ENCODE peak calls at places on chromosomes 2 and 18, in nine cellular contexts. P is IMR-90, X is transverse colon, B is GM23248, M is pancreas, J is K562, V is mesendoderm, E is adrenal gland, I is tibial artery. G is an unnamed sample. For H3K27me3 and H3K4me1, the result is how much of the 10 kb centered on the place peaks cover.

GRCh38 chr2:204727368-204727767 is 182.1 kb downstream of the PARD3B start:
- DNase-seq in X (no peak), M (no peak), V (no peak), J (no peak), I (no peak), E (no peak), P (no peak), B (no peak), G (no peak)

GRCh38 chr18:57121542-57122112 is 25.3 kb upstream of the BOD1L2 start:
- DNase-seq in I (no peak), V (peak), P (no peak), J (no peak), B (no peak), M (no peak), E (no peak), X (no peak), G (no peak)

GRCh38 chr2:230796280-230796862 is 68.4 kb upstream of the ITM2C start:
- DNase-seq in I (no peak), X (no peak), P (peak), V (peak), B (peak), J (no peak), E (no peak), M (no peak), G (no peak)

GRCh38 chr2:96533292-96534073 is 3.1 kb upstream of the ARID5A start:
- DNase-seq in X (peak), V (no peak), B (peak), E (peak), P (peak), M (no peak), J (no peak), I (peak), G (no peak)

GRCh38 chr2:241794250-241794823 is 14.7 kb upstream of the NEU4 start:
- DNase-seq in M (no peak), I (no peak), P (no peak), B (no peak), E (no peak), V (no peak), X (peak), J (no peak), G (no peak)

GRCh38 chr2:24461685-24462084 is 29.4 kb upstream of the NCOA1 start:
- DNase-seq in E (no peak), P (no peak), X (no peak), V (no peak), J (peak), M (no peak), I (no peak), B (no peak), G (no peak)

GRCh38 chr2:172097557-172098131 is 5.1 kb downstream of the DLX2 start:
- DNase-seq in X (no peak), V (peak), I (no peak), J (peak), B (peak), M (no peak), P (no peak), E (peak), G (no peak)

GRCh38 chr2:194060269-194060668 is 1596.8 kb upstream of the SLC39A10 start:
- DNase-seq in J (no peak), X (no peak), P (no peak), B (no peak), V (no peak), I (no peak), M (no peak), E (no peak), G (no peak)

GRCh38 chr18:70459251-70459650 is 170.4 kb downstream of the SOCS6 start:
- DNase-seq in M (no peak), X (no peak), P (no peak), B (no peak), E (no peak), V (no peak), I (no peak), J (no peak), G (no peak)

GRCh38 chr2:112712903-112713584 is 7.8 kb upstream of the NT5DC4 start:
- DNase-seq in I (no peak), E (peak), X (no peak), M (no peak), B (peak), P (peak), V (no peak), J (peak), G (peak)

GRCh38 chr2:47162780-47163179 is 7.7 kb upstream of the STPG4 start:
- DNase-seq in B (no peak), I (no peak), E (no peak), M (no peak), J (no peak), X (no peak), P (no peak), V (no peak), G (no peak)

GRCh38 chr2:126534508-126534907 is 121.5 kb upstream of the GYPC start:
- DNase-seq in I (no peak), J (no peak), M (no peak), X (no peak), P (no peak), V (no peak), B (no peak), E (no peak), G (no peak)

GRCh38 chr2:157334335-157334734 is 8.7 kb upstream of the ERMN start:
- DNase-seq in V (no peak), I (no peak), J (no peak), B (no peak), X (no peak), M (no peak), P (no peak), E (no peak), G (no peak)

GRCh38 chr2:62774555-62775366 is 69.2 kb downstream of the EHBP1 start:
- DNase-seq in P (peak), E (peak), X (no peak), I (no peak), J (peak), V (peak), B (peak), M (no peak), G (no peak)

GRCh38 chr2:148524519-148524919 is 120.0 kb upstream of the EPC2 start:
- DNase-seq in P (no peak), E (no peak), V (no peak), M (no peak), I (no peak), X (no peak), J (no peak), B (no peak), G (peak)

GRCh38 chr2:229531594-229531993 is 182.8 kb downstream of the DNER start:
- DNase-seq in J (no peak), P (no peak), B (no peak), E (no peak), I (no peak), V (no peak), M (no peak), X (no peak), G (no peak)

GRCh38 chr2:157325786-157326185 is at the start of gene ERMN:
- DNase-seq in V (peak), B (no peak), X (no peak), J (no peak), E (no peak), M (no peak), P (no peak), I (no peak), G (no peak)

GRCh38 chr2:178700922-178701342 is 106.3 kb downstream of the TTN start:
- DNase-seq in X (no peak), E (no peak), I (no peak), V (peak), P (peak), M (no peak), J (peak), B (peak), G (no peak)

GRCh38 chr2:18244840-18245239 is 315.6 kb downstream of the RDH14 start:
- DNase-seq in V (peak), E (no peak), I (no peak), J (no peak), X (no peak), B (no peak), M (no peak), P (no peak), G (no peak)

GRCh38 chr2:120845281-120845680 is 109.6 kb downstream of the GLI2 start:
- DNase-seq in X (no peak), J (no peak), E (no peak), V (no peak), M (no peak), I (peak), B (peak), P (peak), G (no peak)

GRCh38 chr2:237053066-237053465 is 32.6 kb upstream of the COPS8 start:
- DNase-seq in J (no peak), V (peak), P (no peak), E (no peak), B (no peak), I (no peak), M (no peak), X (no peak), G (no peak)

GRCh38 chr2:164992818-164993217 is 37.5 kb upstream of the SLC38A11 start:
- DNase-seq in X (peak), E (peak), V (peak), B (peak), P (peak), I (peak), M (peak), J (peak), G (no peak)

GRCh38 chr2:127362971-127363370 is 24.8 kb downstream of the MAP3K2 start:
- DNase-seq in I (no peak), E (no peak), B (peak), X (no peak), P (peak), V (no peak), M (no peak), J (no peak), G (no peak)

GRCh38 chr2:75041791-75042231 is 83.4 kb downstream of the POLE4 start:
- DNase-seq in X (no peak), P (peak), J (no peak), M (no peak), B (no peak), V (no peak), I (no peak), E (no peak), G (no peak)

GRCh38 chr2:52269696-52270485 is 1238.0 kb upstream of the NRXN1 start:
- DNase-seq in M (no peak), E (no peak), X (no peak), J (no peak), P (peak), V (no peak), B (peak), I (no peak), G (no peak)

GRCh38 chr2:171541202-171541884 is 19.1 kb downstream of the CYBRD1 start:
- DNase-seq in I (no peak), P (no peak), B (peak), M (no peak), X (no peak), V (peak), J (peak), E (no peak), G (no peak)

GRCh38 chr2:132798334-132798733 is 128.3 kb upstream of the LYPD1 start:
- DNase-seq in E (no peak), I (no peak), J (no peak), P (no peak), X (no peak), B (no peak), M (no peak), V (no peak), G (no peak)

GRCh38 chr2:29606105-29606871 is 315.1 kb downstream of the ALK start:
- DNase-seq in B (peak), M (no peak), P (peak), I (no peak), V (no peak), J (no peak), X (no peak), E (no peak), G (no peak)

GRCh38 chr2:175929850-175930249 is 72.2 kb downstream of the LNPK start:
- DNase-seq in E (no peak), M (no peak), I (no peak), P (peak), J (no peak), X (no peak), B (peak), V (no peak), G (no peak)

GRCh38 chr18:47731276-47731675 is 199.2 kb downstream of the SMAD2 start:
- DNase-seq in E (no peak), V (no peak), B (no peak), P (no peak), M (no peak), I (no peak), J (no peak), X (no peak), G (no peak)

GRCh38 chr2:215401896-215402379 is 33.9 kb downstream of the FN1 start:
- DNase-seq in I (no peak), J (no peak), P (peak), V (no peak), B (peak), M (no peak), X (no peak), E (no peak), G (no peak)

GRCh38 chr2:7014201-7014640 is 97.0 kb downstream of the RNF144A start:
- DNase-seq in V (peak), M (no peak), J (peak), P (no peak), X (peak), I (no peak), B (peak), E (peak), G (peak)

GRCh38 chr2:87996570-87996969 is 19.8 kb downstream of the RNU2-63P start:
- DNase-seq in P (no peak), M (no peak), B (no peak), V (no peak), X (no peak), E (no peak), I (no peak), J (no peak), G (no peak)

GRCh38 chr2:41803361-41803760 is 244.5 kb upstream of the PKDCC start:
- DNase-seq in B (no peak), V (no peak), M (no peak), E (no peak), P (no peak), I (no peak), J (no peak), X (no peak), G (no peak)

GRCh38 chr2:128299628-128300027 is 19.0 kb downstream of the HS6ST1 start:
- DNase-seq in E (no peak), V (no peak), P (no peak), J (no peak), B (no peak), M (no peak), X (no peak), I (no peak), G (no peak)

GRCh38 chr2:202122975-202123765 is 50.1 kb downstream of the KIAA2012 start:
- DNase-seq in P (peak), B (peak), E (no peak), J (no peak), I (no peak), X (no peak), M (no peak), V (no peak), G (no peak)

GRCh38 chr2:96554293-96555145 is 18.0 kb downstream of the ARID5A start:
- DNase-seq in B (peak), X (peak), V (peak), P (peak), E (peak), I (peak), M (no peak), J (peak), G (peak)

GRCh38 chr18:448116-448515 is 52.4 kb downstream of the COLEC12 start:
- DNase-seq in V (no peak), M (no peak), J (no peak), E (no peak), X (no peak), I (no peak), P (peak), B (no peak), G (no peak)

DNA sequence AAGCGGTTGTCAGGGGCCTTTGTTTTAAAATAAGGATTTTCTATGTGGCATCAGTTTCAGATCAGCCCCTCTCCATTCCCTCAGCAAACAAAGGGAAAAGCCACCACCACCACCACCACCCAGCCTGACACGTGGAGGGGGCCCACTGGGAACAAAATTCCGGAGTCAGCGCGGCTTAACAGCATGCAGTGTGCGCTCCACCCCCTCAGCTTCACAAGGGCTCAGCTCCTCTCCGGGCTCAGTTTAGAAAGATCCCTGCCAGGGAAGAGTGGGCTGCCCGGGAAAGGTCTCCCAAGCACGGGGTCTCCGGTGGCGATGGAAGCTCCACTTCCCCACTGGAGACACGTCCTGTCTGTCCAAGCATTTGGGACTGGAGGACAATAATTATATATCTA is 55.7 kb downstream of the SNORC start:
- DNase-seq in E (no peak), M (no peak), V (no peak), B (no peak), X (no peak), I (no peak), P (no peak), J (no peak), G (no peak)
- H3K27me3 ChIP-seq in E (under half), M (under half), V (under half), B (half or more), X (under half), I (under half), P (under half), J (under half), G (under half)

DNA sequence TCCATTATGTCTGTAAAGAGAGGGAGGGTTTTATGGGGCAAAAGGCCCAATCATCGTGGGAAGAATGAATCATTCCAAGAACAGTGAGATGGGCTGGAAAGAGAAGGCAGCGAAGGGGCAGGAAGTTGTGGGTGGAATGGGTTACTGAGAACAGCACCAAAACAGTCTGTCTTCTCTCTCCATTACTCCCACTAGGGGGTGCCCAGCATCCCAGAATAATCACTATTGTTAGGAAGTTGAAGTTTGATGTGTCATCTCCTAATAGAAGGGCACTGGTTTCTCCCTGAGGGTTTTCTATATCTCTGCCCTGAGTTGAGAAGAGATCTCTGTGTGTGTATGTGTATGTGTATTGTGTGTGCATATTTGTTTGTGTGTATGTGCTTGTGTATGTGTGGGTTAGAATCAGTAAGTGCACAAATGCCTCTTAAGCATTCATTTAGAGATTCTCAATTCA is 76.6 kb upstream of the MAP4K3 start:
- DNase-seq in P (peak), M (peak), X (peak), V (peak), E (peak), J (peak), B (peak), I (peak), G (peak)
- H3K4me1 ChIP-seq in P (under half), M (under half), X (half or more), V (under half), E (under half), J (half or more), B (under half), I (under half), G (under half)

DNA sequence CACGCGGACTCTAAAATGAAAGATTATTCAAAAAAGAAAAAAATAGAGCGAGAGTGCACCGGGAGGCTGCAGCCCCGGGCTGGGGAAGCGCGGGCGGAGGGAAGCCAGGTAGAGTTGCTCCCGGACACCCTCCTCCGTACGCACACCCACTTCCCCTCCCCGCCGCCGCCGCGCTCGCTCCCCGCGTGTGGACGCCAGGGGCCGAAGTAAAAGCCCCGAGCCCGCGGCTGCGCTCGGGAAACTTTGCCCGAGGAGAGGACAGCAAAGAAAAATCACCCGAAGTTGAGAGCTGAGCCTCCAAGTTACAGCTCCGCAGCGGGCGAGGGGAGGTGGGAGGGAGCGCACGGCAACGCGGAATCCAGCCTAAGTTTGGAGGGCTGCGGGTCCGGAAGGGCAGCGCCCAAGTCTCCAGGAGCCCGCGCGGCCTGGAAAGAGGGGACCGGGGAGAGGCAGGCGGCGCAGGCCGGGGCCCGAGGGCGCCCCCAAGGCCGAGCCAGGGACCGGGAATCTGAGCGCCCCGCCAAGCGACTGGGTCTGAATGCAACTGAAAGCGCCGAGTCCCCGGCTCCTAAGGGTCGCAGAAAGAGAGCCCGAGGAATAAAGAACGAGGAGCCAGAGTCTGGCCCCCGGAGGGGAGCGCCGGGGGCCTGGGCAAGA is 666 bp upstream of the BCL11A start:
- DNase-seq in I (no peak), P (no peak), M (peak), E (peak), J (peak), B (peak), X (peak), V (peak), G (no peak)
- H3K27me3 ChIP-seq in I (under half), P (half or more), M (under half), E (under half), J (under half), B (under half), X (half or more), V (under half), G (under half)

GRCh38 chr2:111711270-111711669 is 172.7 kb downstream of the ANAPC1 start:
- DNase-seq in M (no peak), B (no peak), J (no peak), X (no peak), P (no peak), E (no peak), V (no peak), I (no peak), G (no peak)
- H3K4me1 ChIP-seq in M (under half), B (under half), J (under half), X (under half), P (under half), E (under half), V (under half), I (under half), G (under half)

GRCh38 chr2:72894466-72894865 is 7.3 kb downstream of the SPR start:
- DNase-seq in E (no peak), J (no peak), M (no peak), X (no peak), V (no peak), P (no peak), I (no peak), B (no peak), G (no peak)
- H3K27me3 ChIP-seq in E (under half), J (under half), M (under half), X (under half), V (under half), P (under half), I (under half), B (under half), G (under half)

GRCh38 chr18:34909637-34910364 is 131.4 kb upstream of the MAPRE2 start:
- DNase-seq in J (no peak), I (no peak), E (peak), B (peak), M (no peak), X (no peak), P (peak), V (no peak), G (no peak)
- H3K4me1 ChIP-seq in J (under half), I (under half), E (under half), B (under half), M (under half), X (under half), P (under half), V (under half), G (under half)

DNA sequence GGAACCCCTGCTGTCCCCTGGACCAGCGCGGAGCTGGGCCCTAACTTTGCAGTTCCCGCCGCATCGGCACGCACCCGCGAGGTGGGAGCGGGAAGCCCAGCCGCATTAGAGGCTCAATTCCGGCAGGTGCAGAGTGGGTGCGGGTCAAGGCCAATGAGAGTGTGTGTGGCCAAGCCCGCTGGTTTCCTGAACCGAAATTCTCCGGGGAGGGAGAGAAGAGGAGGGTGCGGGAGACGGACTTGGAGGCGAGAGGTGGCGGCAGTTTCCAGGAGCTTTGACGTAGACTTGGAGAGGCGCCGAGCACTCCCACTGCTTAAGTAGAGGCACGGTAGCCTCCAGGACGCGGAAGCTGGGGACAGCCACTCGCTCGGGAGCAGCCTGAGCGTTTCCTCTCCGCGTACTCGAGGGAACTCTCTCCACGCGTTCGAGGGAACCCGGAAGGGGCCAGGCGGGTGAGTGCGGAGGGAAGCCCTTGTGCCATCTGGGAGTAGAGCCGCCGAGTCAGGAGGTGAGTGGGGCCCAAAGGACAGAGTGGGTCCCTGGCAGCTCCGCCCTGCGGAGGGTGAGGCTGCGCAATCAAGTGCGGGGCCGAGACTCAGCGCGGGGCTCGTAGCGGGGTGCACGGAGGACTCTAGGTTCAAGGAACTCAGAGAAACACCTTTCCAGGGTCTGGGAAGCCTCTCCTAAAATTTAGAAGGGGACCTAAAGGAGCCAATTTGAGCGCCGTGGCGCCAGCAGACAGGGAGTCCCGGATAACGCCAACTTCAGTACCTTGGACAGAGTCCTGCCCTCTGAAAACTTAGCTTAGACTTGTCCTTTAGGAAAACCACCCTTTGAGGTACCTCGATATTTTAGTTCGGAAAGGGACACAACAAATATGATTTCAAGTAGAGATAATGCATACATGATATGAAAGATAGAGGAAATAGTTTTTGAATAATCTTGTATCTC is at the start of gene FAM237A:
- DNase-seq in X (no peak), B (peak), M (peak), P (peak), I (no peak), V (peak), E (no peak), J (peak), G (peak)
- H3K27me3 ChIP-seq in X (under half), B (under half), M (under half), P (under half), I (under half), V (under half), E (under half), J (under half), G (under half)